ENCODE peak calls at places on chromosomes 5 and 9, in five cellular contexts. One of them, this sample, is unnamed.

GRCh38 chr9:93082841-93083411 is 13.1 kb upstream of the CARD19 start:
- DNase-seq in brain microvascular endothelial cell: no peak
- DNase-seq in H9: no peak
- DNase-seq in foreskin keratinocyte: no peak
- DNase-seq in WERI-Rb-1: no peak
- DNase-seq in this sample: no peak

GRCh38 chr5:1449081-1449630 is 3.9 kb upstream of the SLC6A3 start:
- DNase-seq in brain microvascular endothelial cell: no peak
- DNase-seq in H9: no peak
- DNase-seq in foreskin keratinocyte: no peak
- DNase-seq in WERI-Rb-1: peak
- DNase-seq in this sample: no peak

GRCh38 chr5:59768204-59769040 is 125.1 kb downstream of the PDE4D start:
- DNase-seq in brain microvascular endothelial cell: peak
- DNase-seq in H9: peak
- DNase-seq in foreskin keratinocyte: peak
- DNase-seq in WERI-Rb-1: peak
- DNase-seq in this sample: peak

GRCh38 chr5:159640921-159641320 is 275.4 kb upstream of the ADRA1B start:
- DNase-seq in brain microvascular endothelial cell: no peak
- DNase-seq in H9: no peak
- DNase-seq in foreskin keratinocyte: no peak
- DNase-seq in WERI-Rb-1: no peak
- DNase-seq in this sample: no peak

GRCh38 chr5:59116231-59116900 is 533.5 kb downstream of the RAB3C start:
- DNase-seq in brain microvascular endothelial cell: no peak
- DNase-seq in H9: no peak
- DNase-seq in foreskin keratinocyte: peak
- DNase-seq in WERI-Rb-1: no peak
- DNase-seq in this sample: no peak

GRCh38 chr5:53099546-53099945 is 10.0 kb downstream of the MOCS2 start:
- DNase-seq in brain microvascular endothelial cell: peak
- DNase-seq in H9: no peak
- DNase-seq in foreskin keratinocyte: no peak
- DNase-seq in WERI-Rb-1: no peak
- DNase-seq in this sample: no peak

GRCh38 chr9:34380511-34381315 is 4.0 kb upstream of the MYORG start:
- DNase-seq in brain microvascular endothelial cell: peak
- DNase-seq in H9: peak
- DNase-seq in foreskin keratinocyte: no peak
- DNase-seq in WERI-Rb-1: no peak
- DNase-seq in this sample: peak

GRCh38 chr9:85522459-85523092 is 219.2 kb downstream of the AGTPBP1 start:
- DNase-seq in brain microvascular endothelial cell: peak
- DNase-seq in H9: peak
- DNase-seq in foreskin keratinocyte: peak
- DNase-seq in WERI-Rb-1: peak
- DNase-seq in this sample: no peak

GRCh38 chr9:129401623-129402340 is 219.1 kb downstream of the C9orf50 start:
- DNase-seq in brain microvascular endothelial cell: no peak
- DNase-seq in H9: no peak
- DNase-seq in foreskin keratinocyte: no peak
- DNase-seq in WERI-Rb-1: no peak
- DNase-seq in this sample: no peak

GRCh38 chr9:110807956-110808598 is 139.5 kb downstream of the MUSK start:
- DNase-seq in brain microvascular endothelial cell: no peak
- DNase-seq in H9: no peak
- DNase-seq in foreskin keratinocyte: no peak
- DNase-seq in WERI-Rb-1: no peak
- DNase-seq in this sample: no peak

GRCh38 chr5:66617991-66618768 is 22.0 kb downstream of the MAST4 start:
- DNase-seq in brain microvascular endothelial cell: no peak
- DNase-seq in H9: no peak
- DNase-seq in foreskin keratinocyte: no peak
- DNase-seq in WERI-Rb-1: no peak
- DNase-seq in this sample: no peak

GRCh38 chr5:66615136-66615535 is 18.9 kb downstream of the MAST4 start:
- DNase-seq in brain microvascular endothelial cell: no peak
- DNase-seq in H9: no peak
- DNase-seq in foreskin keratinocyte: no peak
- DNase-seq in WERI-Rb-1: no peak
- DNase-seq in this sample: no peak

GRCh38 chr5:66617223-66617861 is 21.1 kb downstream of the MAST4 start:
- DNase-seq in brain microvascular endothelial cell: no peak
- DNase-seq in H9: no peak
- DNase-seq in foreskin keratinocyte: no peak
- DNase-seq in WERI-Rb-1: no peak
- DNase-seq in this sample: no peak

GRCh38 chr5:66615894-66616293 is 19.7 kb downstream of the MAST4 start:
- DNase-seq in brain microvascular endothelial cell: no peak
- DNase-seq in H9: no peak
- DNase-seq in foreskin keratinocyte: no peak
- DNase-seq in WERI-Rb-1: no peak
- DNase-seq in this sample: no peak

GRCh38 chr5:66616495-66617222 is 20.5 kb downstream of the MAST4 start:
- DNase-seq in brain microvascular endothelial cell: no peak
- DNase-seq in H9: no peak
- DNase-seq in foreskin keratinocyte: no peak
- DNase-seq in WERI-Rb-1: no peak
- DNase-seq in this sample: no peak
- H3K27ac ChIP-seq in brain microvascular endothelial cell: no peak
- H3K27ac ChIP-seq in H9: no peak
- H3K27ac ChIP-seq in foreskin keratinocyte: no peak
- H3K27ac ChIP-seq in WERI-Rb-1: no peak
- H3K27ac ChIP-seq in this sample: no peak

DNA sequence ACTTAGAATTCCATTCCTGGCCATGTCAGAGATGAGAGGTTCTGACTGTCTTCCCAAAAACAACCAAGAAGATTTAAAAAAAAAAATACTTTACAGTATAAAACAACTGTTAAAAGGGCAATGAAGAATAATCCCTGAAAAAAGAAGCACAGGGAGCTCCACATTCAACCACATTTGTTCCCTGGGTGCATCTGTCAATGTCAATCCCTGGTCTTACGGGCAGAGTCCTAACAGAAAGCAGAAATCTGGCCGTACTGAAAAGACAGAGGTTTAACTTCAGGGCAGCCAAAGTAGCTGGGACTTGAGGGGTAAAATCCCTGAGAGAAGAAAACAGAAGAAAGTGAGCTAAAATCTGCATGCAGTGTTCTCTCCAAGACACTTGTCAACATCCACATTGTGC is 76.6 kb downstream of the RICTOR start:
- DNase-seq in brain microvascular endothelial cell: no peak
- DNase-seq in H9: no peak
- DNase-seq in foreskin keratinocyte: no peak
- DNase-seq in WERI-Rb-1: peak
- DNase-seq in this sample: no peak
- H3K27ac ChIP-seq in brain microvascular endothelial cell: no peak
- H3K27ac ChIP-seq in H9: no peak
- H3K27ac ChIP-seq in foreskin keratinocyte: no peak
- H3K27ac ChIP-seq in WERI-Rb-1: peak
- H3K27ac ChIP-seq in this sample: no peak

GRCh38 chr9:128203842-128204551 is 818 bp downstream of the DNM1 start:
- DNase-seq in brain microvascular endothelial cell: no peak
- DNase-seq in H9: peak
- DNase-seq in foreskin keratinocyte: no peak
- DNase-seq in WERI-Rb-1: peak
- DNase-seq in this sample: peak

GRCh38 chr9:128203024-128203841 is at the start of gene DNM1:
- DNase-seq in brain microvascular endothelial cell: no peak
- DNase-seq in H9: peak
- DNase-seq in foreskin keratinocyte: no peak
- DNase-seq in WERI-Rb-1: peak
- DNase-seq in this sample: peak

GRCh38 chr9:128205296-128205944 is 2.2 kb downstream of the DNM1 start:
- DNase-seq in brain microvascular endothelial cell: no peak
- DNase-seq in H9: no peak
- DNase-seq in foreskin keratinocyte: no peak
- DNase-seq in WERI-Rb-1: no peak
- DNase-seq in this sample: no peak

GRCh38 chr9:128206484-128206883 is 3.3 kb downstream of the DNM1 start:
- DNase-seq in brain microvascular endothelial cell: no peak
- DNase-seq in H9: no peak
- DNase-seq in foreskin keratinocyte: no peak
- DNase-seq in WERI-Rb-1: no peak
- DNase-seq in this sample: no peak

GRCh38 chr9:128204858-128205257 is 1.7 kb downstream of the DNM1 start:
- DNase-seq in brain microvascular endothelial cell: no peak
- DNase-seq in H9: no peak
- DNase-seq in foreskin keratinocyte: no peak
- DNase-seq in WERI-Rb-1: peak
- DNase-seq in this sample: no peak
- H3K27ac ChIP-seq in brain microvascular endothelial cell: no peak
- H3K27ac ChIP-seq in H9: no peak
- H3K27ac ChIP-seq in foreskin keratinocyte: no peak
- H3K27ac ChIP-seq in WERI-Rb-1: peak
- H3K27ac ChIP-seq in this sample: no peak

DNA sequence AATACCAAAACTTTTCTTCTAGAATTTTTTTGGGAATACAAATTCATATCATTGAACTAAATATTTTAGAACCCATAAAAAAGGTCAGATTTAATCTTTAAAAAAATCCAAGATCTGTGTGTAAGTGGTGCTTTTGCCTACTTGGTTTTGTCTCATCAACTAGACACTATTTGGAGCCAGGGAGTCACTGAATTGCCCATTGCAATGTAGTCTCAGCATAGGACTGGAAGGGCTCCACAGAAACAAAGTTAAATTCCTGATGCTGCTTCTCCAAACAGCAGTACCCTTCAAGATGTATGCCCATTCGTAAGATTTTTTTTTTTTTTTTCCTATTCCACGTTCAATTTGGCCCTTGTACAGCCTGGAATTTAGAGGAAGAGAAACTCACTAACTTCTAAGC is 208.0 kb upstream of the MPDZ start:
- DNase-seq in brain microvascular endothelial cell: no peak
- DNase-seq in H9: no peak
- DNase-seq in foreskin keratinocyte: no peak
- DNase-seq in WERI-Rb-1: no peak
- DNase-seq in this sample: no peak
- H3K27ac ChIP-seq in brain microvascular endothelial cell: no peak
- H3K27ac ChIP-seq in H9: no peak
- H3K27ac ChIP-seq in foreskin keratinocyte: no peak
- H3K27ac ChIP-seq in WERI-Rb-1: no peak
- H3K27ac ChIP-seq in this sample: no peak

GRCh38 chr5:5685737-5686136 is 263.3 kb downstream of the ICE1 start:
- DNase-seq in brain microvascular endothelial cell: no peak
- DNase-seq in H9: no peak
- DNase-seq in foreskin keratinocyte: no peak
- DNase-seq in WERI-Rb-1: no peak
- DNase-seq in this sample: no peak

GRCh38 chr5:5686356-5686755 is 263.9 kb downstream of the ICE1 start:
- DNase-seq in brain microvascular endothelial cell: no peak
- DNase-seq in H9: no peak
- DNase-seq in foreskin keratinocyte: no peak
- DNase-seq in WERI-Rb-1: no peak
- DNase-seq in this sample: no peak

GRCh38 chr5:5687113-5687512 is 264.6 kb downstream of the ICE1 start:
- DNase-seq in brain microvascular endothelial cell: no peak
- DNase-seq in H9: no peak
- DNase-seq in foreskin keratinocyte: no peak
- DNase-seq in WERI-Rb-1: no peak
- DNase-seq in this sample: no peak

GRCh38 chr5:5678909-5679308 is 256.4 kb downstream of the ICE1 start:
- DNase-seq in brain microvascular endothelial cell: no peak
- DNase-seq in H9: no peak
- DNase-seq in foreskin keratinocyte: no peak
- DNase-seq in WERI-Rb-1: no peak
- DNase-seq in this sample: no peak

GRCh38 chr5:5683174-5683573 is 260.7 kb downstream of the ICE1 start:
- DNase-seq in brain microvascular endothelial cell: no peak
- DNase-seq in H9: no peak
- DNase-seq in foreskin keratinocyte: no peak
- DNase-seq in WERI-Rb-1: no peak
- DNase-seq in this sample: no peak
- H3K27ac ChIP-seq in brain microvascular endothelial cell: no peak
- H3K27ac ChIP-seq in H9: no peak
- H3K27ac ChIP-seq in foreskin keratinocyte: no peak
- H3K27ac ChIP-seq in WERI-Rb-1: no peak
- H3K27ac ChIP-seq in this sample: no peak

DNA sequence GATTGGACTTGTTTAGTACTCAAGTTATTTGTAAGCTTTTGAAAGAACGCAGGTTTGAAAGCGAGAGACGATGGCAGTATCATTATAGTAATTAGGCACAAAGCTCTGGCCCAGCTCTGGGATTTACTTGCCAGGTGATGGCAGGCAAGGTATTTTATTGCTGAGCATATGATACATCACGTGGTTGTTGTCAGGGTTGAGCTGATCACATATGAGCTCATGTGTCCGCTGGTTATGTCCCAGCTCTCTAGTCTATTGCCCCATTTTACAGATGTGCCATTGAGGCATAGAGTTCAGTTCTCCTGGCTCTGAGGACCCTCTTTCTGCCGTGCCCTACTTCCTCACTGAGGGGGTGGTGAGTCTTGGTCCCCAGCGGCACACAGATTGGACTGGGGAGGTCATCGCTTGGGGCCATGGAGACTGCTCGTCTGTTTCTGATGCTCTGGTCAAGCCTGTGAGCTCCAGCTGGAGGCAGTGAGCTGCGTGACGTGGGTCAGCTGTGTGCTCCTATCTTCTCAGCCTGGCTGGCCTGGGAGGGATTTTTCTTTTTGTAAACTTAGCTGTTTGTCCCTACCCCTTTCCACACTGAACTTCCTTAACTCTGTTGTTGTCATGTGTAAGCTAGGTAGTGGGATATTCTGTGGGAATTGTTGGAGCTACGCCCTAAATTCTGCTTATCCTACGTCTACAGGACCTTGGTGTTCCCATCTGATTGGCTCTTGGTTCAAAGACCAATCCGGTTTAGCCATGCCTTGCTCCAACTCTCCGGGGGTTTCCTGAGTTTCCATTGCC is 2.2 kb downstream of the NXNL2 start:
- DNase-seq in brain microvascular endothelial cell: no peak
- DNase-seq in H9: no peak
- DNase-seq in foreskin keratinocyte: no peak
- DNase-seq in WERI-Rb-1: no peak
- DNase-seq in this sample: no peak
- H3K27ac ChIP-seq in brain microvascular endothelial cell: no peak
- H3K27ac ChIP-seq in H9: no peak
- H3K27ac ChIP-seq in foreskin keratinocyte: no peak
- H3K27ac ChIP-seq in WERI-Rb-1: no peak
- H3K27ac ChIP-seq in this sample: no peak

GRCh38 chr9:132631280-132631679 is 38.5 kb downstream of the DDX31 start:
- DNase-seq in brain microvascular endothelial cell: peak
- DNase-seq in H9: no peak
- DNase-seq in foreskin keratinocyte: peak
- DNase-seq in WERI-Rb-1: no peak
- DNase-seq in this sample: peak
- H3K27ac ChIP-seq in brain microvascular endothelial cell: peak
- H3K27ac ChIP-seq in H9: no peak
- H3K27ac ChIP-seq in foreskin keratinocyte: peak
- H3K27ac ChIP-seq in WERI-Rb-1: no peak
- H3K27ac ChIP-seq in this sample: peak

DNA sequence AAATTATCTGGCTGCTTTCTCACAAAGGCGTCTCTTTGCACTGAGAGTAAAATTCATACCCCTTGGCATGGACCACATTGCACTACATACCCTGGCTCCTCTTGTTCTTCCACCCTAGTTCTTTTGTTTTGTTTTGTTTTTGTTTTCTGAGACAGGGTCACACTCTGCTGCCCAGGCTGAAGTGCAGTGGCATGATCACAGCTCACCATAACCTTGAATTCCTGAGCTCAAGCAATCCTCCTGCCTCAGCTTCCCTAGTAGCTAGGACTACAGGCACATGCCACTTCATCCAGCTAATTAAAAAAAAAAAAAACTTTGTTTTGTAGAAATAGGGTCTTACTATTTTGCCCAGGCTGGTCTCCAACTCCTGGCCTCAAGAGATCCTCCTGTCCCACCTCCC is 51.4 kb downstream of the ARRDC3 start:
- DNase-seq in brain microvascular endothelial cell: no peak
- DNase-seq in H9: no peak
- DNase-seq in foreskin keratinocyte: no peak
- DNase-seq in WERI-Rb-1: no peak
- DNase-seq in this sample: no peak
- H3K27ac ChIP-seq in brain microvascular endothelial cell: no peak
- H3K27ac ChIP-seq in H9: no peak
- H3K27ac ChIP-seq in foreskin keratinocyte: no peak
- H3K27ac ChIP-seq in WERI-Rb-1: no peak
- H3K27ac ChIP-seq in this sample: peak

This sample was measured in SJSA1.